ENCODE peak calls at places on chromosomes 16 and 17, in eight cellular contexts. Y is fibroblast of mammary gland, X is GM12864, R is GM12865, U is lung, Q is left ventricle myocardium inferior, F is HFF-Myc, M is IMR-90. I is an unnamed sample.

GRCh38 chr17:41500131-41500911 is 5.1 kb downstream of the KRT13 start:
- DNase-seq in Y (peak), X (no peak), R (no peak), U (no peak), Q (no peak), F (peak), M (peak), I (peak)

GRCh38 chr16:6672507-6672906 is 660.1 kb upstream of the RBFOX1 start:
- DNase-seq in Y (no peak), X (no peak), R (no peak), U (no peak), Q (no peak), F (no peak), M (no peak), I (no peak)

GRCh38 chr17:59618894-59619312 is 792 bp upstream of the CLTC start:
- DNase-seq in Y (no peak), X (no peak), R (no peak), U (no peak), Q (no peak), F (peak), M (peak), I (no peak)

GRCh38 chr17:53659181-53659580 is 163.5 kb upstream of the KIF2B start:
- DNase-seq in Y (no peak), X (no peak), R (no peak), U (no peak), Q (no peak), F (no peak), M (no peak), I (no peak)

GRCh38 chr16:17161034-17161433 is 309.7 kb downstream of the XYLT1 start:
- DNase-seq in Y (no peak), X (no peak), R (no peak), U (no peak), Q (no peak), F (no peak), M (no peak), I (no peak)

GRCh38 chr16:82055728-82056549 is 20.9 kb downstream of the HSD17B2 start:
- DNase-seq in Y (no peak), X (no peak), R (no peak), U (no peak), Q (no peak), F (no peak), M (no peak), I (peak)

GRCh38 chr16:56163938-56164337 is 27.4 kb upstream of the GNAO1 start:
- DNase-seq in Y (no peak), X (peak), R (peak), U (no peak), Q (no peak), F (no peak), M (no peak), I (no peak)

GRCh38 chr16:84084570-84085270 is 32.0 kb downstream of the MBTPS1 start:
- DNase-seq in Y (peak), X (peak), R (peak), U (peak), Q (peak), F (no peak), M (peak), I (peak)

GRCh38 chr17:27233783-27234182 is 60.1 kb upstream of the WSB1 start:
- DNase-seq in Y (no peak), X (no peak), R (no peak), U (no peak), Q (no peak), F (no peak), M (no peak), I (no peak)

GRCh38 chr16:86393907-86394626 is 116.3 kb upstream of the FOXF1 start:
- DNase-seq in Y (no peak), X (no peak), R (no peak), U (no peak), Q (no peak), F (no peak), M (no peak), I (no peak)

GRCh38 chr17:185445-186138 is 4.1 kb upstream of the DOC2B start:
- DNase-seq in Y (no peak), X (no peak), R (peak), U (no peak), Q (no peak), F (no peak), M (no peak), I (no peak)

GRCh38 chr16:56424791-56425438 is 430 bp downstream of the AMFR start:
- DNase-seq in Y (peak), X (no peak), R (no peak), U (no peak), Q (peak), F (no peak), M (no peak), I (peak)

GRCh38 chr16:5323742-5324141 is 226.1 kb upstream of the EEF2KMT start:
- DNase-seq in Y (no peak), X (no peak), R (peak), U (no peak), Q (no peak), F (no peak), M (no peak), I (no peak)

GRCh38 chr16:5325932-5326331 is 228.3 kb upstream of the EEF2KMT start:
- DNase-seq in Y (no peak), X (no peak), R (no peak), U (no peak), Q (no peak), F (no peak), M (no peak), I (no peak)

GRCh38 chr16:5330058-5330457 is 232.5 kb upstream of the EEF2KMT start:
- DNase-seq in Y (no peak), X (no peak), R (no peak), U (no peak), Q (no peak), F (no peak), M (no peak), I (no peak)

GRCh38 chr16:5326395-5326794 is 228.8 kb upstream of the EEF2KMT start:
- DNase-seq in Y (no peak), X (no peak), R (no peak), U (no peak), Q (no peak), F (no peak), M (no peak), I (no peak)

GRCh38 chr16:5328546-5328945 is 231.0 kb upstream of the EEF2KMT start:
- DNase-seq in Y (no peak), X (no peak), R (peak), U (no peak), Q (no peak), F (no peak), M (no peak), I (no peak)
- H3K4me3 ChIP-seq in Y (no peak), X (no peak), R (no peak), U (no peak), Q (no peak), F (no peak), M (no peak), I (no peak)

GRCh38 chr17:16383216-16383615 is 2.3 kb downstream of the UBB start:
- DNase-seq in Y (no peak), X (no peak), R (no peak), U (no peak), Q (no peak), F (no peak), M (no peak), I (no peak)
- TF ChIP-seq CTCF in Y (no peak), X (no peak), R (no peak), U (no peak), Q (no peak), F (no peak), M (no peak), I (no peak)

GRCh38 chr16:10561001-10561400 is 19.4 kb downstream of the EMP2 start:
- DNase-seq in Y (no peak), X (no peak), R (no peak), U (no peak), Q (no peak), F (no peak), M (no peak), I (no peak)

GRCh38 chr16:10557750-10558149 is 22.6 kb downstream of the EMP2 start:
- DNase-seq in Y (no peak), X (no peak), R (no peak), U (no peak), Q (no peak), F (no peak), M (no peak), I (no peak)

GRCh38 chr16:10558746-10559641 is 21.4 kb downstream of the EMP2 start:
- DNase-seq in Y (peak), X (no peak), R (no peak), U (peak), Q (peak), F (no peak), M (no peak), I (peak)

GRCh38 chr16:10556240-10556639 is 24.2 kb downstream of the EMP2 start:
- DNase-seq in Y (no peak), X (no peak), R (no peak), U (no peak), Q (no peak), F (no peak), M (no peak), I (no peak)

DNA sequence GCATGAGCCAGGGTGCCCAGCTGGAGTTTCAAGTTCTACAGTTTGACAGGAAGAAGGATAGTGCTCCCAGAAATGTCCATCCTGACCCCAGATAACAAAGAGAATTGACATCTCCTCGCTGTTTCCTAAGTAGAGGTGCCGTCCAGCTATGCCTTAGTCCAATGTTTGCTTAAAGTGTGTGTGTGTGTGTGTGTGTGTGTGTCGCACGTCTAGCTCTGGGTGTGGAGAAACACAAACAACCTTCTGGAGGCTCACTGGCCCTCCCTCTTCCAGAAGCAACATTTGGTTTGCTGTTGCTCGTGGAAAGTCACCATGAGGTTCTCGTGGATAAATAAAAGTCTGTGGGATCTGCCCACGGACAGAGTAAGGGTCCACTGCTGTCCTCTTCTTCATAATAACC is 22.1 kb downstream of the EMP2 start:
- DNase-seq in Y (no peak), X (no peak), R (no peak), U (no peak), Q (no peak), F (no peak), M (no peak), I (peak)
- H3K4me3 ChIP-seq in Y (peak), X (no peak), R (no peak), U (no peak), Q (peak), F (no peak), M (no peak), I (peak)

GRCh38 chr17:31320791-31321190 is 631 bp downstream of the EVI2A start:
- DNase-seq in Y (peak), X (no peak), R (peak), U (no peak), Q (no peak), F (peak), M (peak), I (peak)

GRCh38 chr17:31323551-31323950 is 2.1 kb upstream of the EVI2A start:
- DNase-seq in Y (no peak), X (no peak), R (no peak), U (no peak), Q (no peak), F (no peak), M (no peak), I (no peak)

GRCh38 chr17:31320231-31320630 is 1.2 kb downstream of the EVI2A start:
- DNase-seq in Y (no peak), X (no peak), R (peak), U (no peak), Q (no peak), F (no peak), M (no peak), I (no peak)

GRCh38 chr17:31321971-31322370 is 549 bp upstream of the EVI2A start:
- DNase-seq in Y (no peak), X (no peak), R (no peak), U (no peak), Q (no peak), F (no peak), M (no peak), I (no peak)

GRCh38 chr17:31321481-31321880 is at the start of gene EVI2A:
- DNase-seq in Y (peak), X (peak), R (peak), U (no peak), Q (no peak), F (peak), M (peak), I (peak)
- TF ChIP-seq CTCF in Y (no peak), X (no peak), R (no peak), U (no peak), Q (no peak), F (no peak), M (no peak), I (no peak)

GRCh38 chr17:68319420-68320162 is 28.3 kb downstream of the ARSG start:
- DNase-seq in Y (no peak), X (no peak), R (peak), U (no peak), Q (no peak), F (no peak), M (no peak), I (no peak)
- H3K4me3 ChIP-seq in Y (no peak), X (no peak), R (no peak), U (no peak), Q (no peak), F (no peak), M (no peak), I (no peak)

DNA sequence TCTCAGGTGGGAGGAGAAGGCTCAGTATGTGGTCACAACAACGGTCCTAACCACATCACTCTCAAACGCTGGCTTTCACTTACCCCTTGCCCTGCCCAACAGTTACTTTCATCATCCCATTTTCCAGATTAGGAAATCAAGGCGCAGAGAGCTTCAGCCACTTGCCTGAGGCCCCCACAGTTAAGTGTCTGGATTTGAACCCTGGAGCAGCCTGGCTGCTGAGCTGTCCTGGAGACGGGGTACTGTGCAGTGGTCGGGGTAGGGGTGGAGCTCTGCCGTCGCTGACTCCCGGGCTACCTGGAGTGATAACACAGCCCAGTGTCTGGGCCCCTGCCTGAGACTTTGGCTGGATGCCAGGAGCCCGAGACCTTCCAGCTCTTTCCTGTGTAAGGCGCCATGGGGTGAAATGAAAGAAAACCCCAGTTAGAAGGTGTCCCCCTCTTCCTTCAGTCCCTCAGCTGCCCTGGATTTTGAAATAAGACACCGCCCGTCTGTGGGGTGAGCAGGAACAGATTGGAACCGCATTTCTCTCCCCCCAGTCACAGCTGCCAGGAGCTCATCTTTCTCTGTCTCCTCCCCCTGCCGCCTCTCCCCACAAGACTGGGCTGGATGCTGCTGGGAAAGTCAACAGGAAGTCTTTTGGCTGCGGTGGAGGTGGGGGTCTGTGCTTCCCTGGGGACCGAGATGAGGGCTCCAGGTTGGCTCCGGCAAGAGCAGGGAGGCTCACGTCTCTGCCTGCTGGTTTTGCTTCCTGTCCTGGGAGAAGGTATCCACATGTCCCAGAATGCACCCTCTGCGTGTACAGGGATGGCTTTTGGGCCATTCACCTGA is 280.2 kb downstream of the SEC14L1 start:
- DNase-seq in Y (peak), X (no peak), R (peak), U (no peak), Q (no peak), F (no peak), M (peak), I (peak)
- TF ChIP-seq CTCF in Y (no peak), X (no peak), R (no peak), U (no peak), Q (no peak), F (no peak), M (no peak), I (no peak)

DNA sequence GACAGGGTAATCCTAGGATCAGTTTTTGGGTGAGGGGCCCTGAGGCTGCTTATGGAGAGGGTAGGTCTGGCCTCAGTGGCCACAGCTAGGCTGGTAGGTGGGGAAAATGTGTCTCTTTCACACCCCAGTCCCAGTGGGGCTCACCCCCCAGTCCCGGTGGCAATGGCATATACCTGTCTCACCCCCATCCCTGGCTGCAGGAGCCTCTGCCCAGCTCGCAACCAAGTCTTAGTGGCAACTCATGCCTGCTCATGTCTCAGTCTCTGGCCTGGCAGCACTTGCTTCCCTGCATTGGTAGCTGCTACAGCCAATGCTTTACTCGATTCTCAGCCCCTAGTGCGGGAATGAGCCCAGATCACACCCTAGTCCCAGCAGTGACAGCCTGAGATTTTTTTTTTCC is 221.5 kb downstream of the BCAS3 start:
- DNase-seq in Y (no peak), X (no peak), R (no peak), U (no peak), Q (no peak), F (no peak), M (no peak), I (no peak)
- H3K4me3 ChIP-seq in Y (no peak), X (no peak), R (no peak), U (no peak), Q (no peak), F (no peak), M (no peak), I (no peak)

DNA sequence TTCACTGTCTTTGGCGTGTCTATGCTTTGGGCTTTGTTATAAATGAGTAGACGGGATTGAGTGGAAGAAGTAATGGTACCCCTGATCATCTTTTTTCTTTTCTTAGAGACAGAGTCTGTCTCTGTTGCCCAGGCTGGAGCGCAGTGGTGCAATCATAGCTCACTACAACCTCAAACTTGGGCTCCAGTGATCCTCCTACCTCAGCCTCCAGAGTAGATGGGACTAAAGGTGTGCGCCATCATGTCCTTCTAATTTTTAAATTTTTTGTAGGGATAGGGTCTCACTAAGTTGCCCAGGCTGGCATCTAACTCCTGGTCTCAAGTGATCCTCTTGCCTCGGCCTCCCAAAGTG is 14.9 kb upstream of the GPRC5B start:
- DNase-seq in Y (no peak), X (no peak), R (no peak), U (no peak), Q (no peak), F (no peak), M (no peak), I (no peak)
- TF ChIP-seq CTCF in Y (no peak), X (no peak), R (no peak), U (no peak), Q (no peak), F (no peak), M (no peak), I (no peak)

DNA sequence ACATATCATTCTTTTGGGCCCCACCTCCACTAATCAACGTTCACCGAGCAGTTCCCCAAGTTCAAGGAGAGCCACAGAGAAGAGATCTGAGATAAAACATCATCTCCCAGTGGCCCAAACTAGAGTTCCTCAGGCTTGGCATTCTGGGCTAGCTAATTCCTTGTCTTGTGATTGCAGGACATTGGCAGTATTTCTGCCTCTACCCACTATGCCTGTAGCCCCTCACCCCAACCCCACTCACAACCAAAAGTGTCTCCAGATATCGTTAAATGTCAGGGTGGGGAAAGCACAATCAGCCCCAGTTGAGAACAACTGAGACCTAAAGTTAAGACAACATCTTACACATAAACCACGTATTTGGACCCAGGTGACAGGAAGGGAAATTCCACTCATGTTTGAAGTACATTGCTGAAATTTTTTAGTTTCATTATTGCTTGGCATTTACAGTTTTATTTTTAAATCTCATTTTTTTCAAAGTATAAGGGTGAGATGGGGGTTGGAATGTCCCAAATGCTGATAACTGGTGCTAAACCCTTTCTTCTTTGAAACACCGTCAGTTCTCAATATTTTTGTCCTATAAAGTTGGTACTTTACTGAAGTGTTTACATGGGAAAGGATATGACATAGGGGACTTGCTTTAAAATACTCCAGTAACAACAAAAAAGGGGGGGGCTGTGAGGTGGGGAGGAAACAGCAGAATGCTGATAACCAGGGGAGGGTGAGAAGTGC is 13.6 kb downstream of the ZC3H7A start:
- DNase-seq in Y (no peak), X (peak), R (peak), U (no peak), Q (no peak), F (no peak), M (peak), I (peak)
- H3K4me3 ChIP-seq in Y (no peak), X (peak), R (peak), U (no peak), Q (peak), F (peak), M (peak), I (peak)

GRCh38 chr17:77644981-77645380 is 313.5 kb upstream of the TNRC6C start:
- DNase-seq in Y (no peak), X (no peak), R (no peak), U (no peak), Q (no peak), F (no peak), M (no peak), I (no peak)
- TF ChIP-seq CTCF in Y (no peak), X (peak), R (no peak), U (no peak), Q (no peak), F (no peak), M (no peak), I (no peak)